ENCODE peak calls at places on chromosomes 12 and 14, in seven cellular contexts. One of them, this sample, is unnamed.
A peak's percentile ranks its signal among the peaks of the same experiment; 100 is the strongest.

GRCh38 chr14:104610749-104611310 is 6.3 kb upstream of the TMEM179 start:
- DNase-seq in esophagus squamous epithelium: no peak
- DNase-seq in adrenal gland: no peak
- DNase-seq in PC-9: no peak
- DNase-seq in AG09319: no peak
- DNase-seq in fibroblast of pulmonary artery: no peak
- DNase-seq in A549: no peak
- DNase-seq in this sample: no peak

GRCh38 chr12:32548691-32549412 is 130.2 kb upstream of the DNM1L start:
- DNase-seq in adrenal gland: peak; percentile 31
- DNase-seq in AG09319: peak; percentile 90
- DNase-seq in fibroblast of pulmonary artery: peak; percentile 63
- DNase-seq in PC-9: no peak
- DNase-seq in A549: no peak
- DNase-seq in esophagus squamous epithelium: no peak
- DNase-seq in this sample: peak; percentile 68

GRCh38 chr14:21526672-21527319 is 650 bp upstream of the SALL2 start:
- DNase-seq in AG09319: no peak
- DNase-seq in PC-9: no peak
- DNase-seq in esophagus squamous epithelium: no peak
- DNase-seq in fibroblast of pulmonary artery: no peak
- DNase-seq in adrenal gland: no peak
- DNase-seq in A549: no peak
- DNase-seq in this sample: no peak

GRCh38 chr12:31629756-31630732 is 29.4 kb upstream of the ETFBKMT start:
- DNase-seq in esophagus squamous epithelium: no peak
- DNase-seq in fibroblast of pulmonary artery: peak; percentile 79
- DNase-seq in adrenal gland: peak; percentile 56
- DNase-seq in A549: no peak
- DNase-seq in PC-9: no peak
- DNase-seq in AG09319: peak; percentile 8
- DNase-seq in this sample: no peak

GRCh38 chr12:89357297-89357730 is 5.0 kb upstream of the DUSP6 start:
- DNase-seq in adrenal gland: no peak
- DNase-seq in A549: no peak
- DNase-seq in PC-9: no peak
- DNase-seq in fibroblast of pulmonary artery: no peak
- DNase-seq in AG09319: no peak
- DNase-seq in esophagus squamous epithelium: no peak
- DNase-seq in this sample: no peak

GRCh38 chr12:110022980-110023633 is 23.9 kb downstream of the ANKRD13A start:
- DNase-seq in esophagus squamous epithelium: no peak
- DNase-seq in AG09319: peak; percentile 49
- DNase-seq in PC-9: no peak
- DNase-seq in A549: no peak
- DNase-seq in adrenal gland: no peak
- DNase-seq in fibroblast of pulmonary artery: peak; percentile 49
- DNase-seq in this sample: peak; percentile 46

GRCh38 chr12:19694627-19695026 is 255.3 kb downstream of the AEBP2 start:
- DNase-seq in PC-9: no peak
- DNase-seq in A549: no peak
- DNase-seq in esophagus squamous epithelium: no peak
- DNase-seq in adrenal gland: no peak
- DNase-seq in AG09319: no peak
- DNase-seq in fibroblast of pulmonary artery: peak; percentile 78
- DNase-seq in this sample: no peak

GRCh38 chr14:99188721-99189120 is 83.3 kb downstream of the BCL11B start:
- DNase-seq in A549: no peak
- DNase-seq in AG09319: no peak
- DNase-seq in esophagus squamous epithelium: no peak
- DNase-seq in fibroblast of pulmonary artery: no peak
- DNase-seq in adrenal gland: no peak
- DNase-seq in PC-9: no peak
- DNase-seq in this sample: no peak

GRCh38 chr12:18320036-18320617 is 58.8 kb downstream of the PIK3C2G start:
- DNase-seq in esophagus squamous epithelium: no peak
- DNase-seq in A549: peak; percentile 25
- DNase-seq in AG09319: peak; percentile 23
- DNase-seq in fibroblast of pulmonary artery: peak; percentile 92
- DNase-seq in PC-9: peak; percentile 50
- DNase-seq in adrenal gland: no peak
- DNase-seq in this sample: peak; percentile 79

GRCh38 chr14:68598621-68599447 is 194.0 kb downstream of the ZFP36L1 start:
- DNase-seq in fibroblast of pulmonary artery: peak; percentile 98
- DNase-seq in A549: peak; percentile 92
- DNase-seq in PC-9: peak; percentile 51
- DNase-seq in adrenal gland: peak; percentile 46
- DNase-seq in AG09319: peak; percentile 64
- DNase-seq in esophagus squamous epithelium: no peak
- DNase-seq in this sample: peak; percentile 60

GRCh38 chr14:91303091-91303923 is 58.8 kb upstream of the GPR68 start:
- DNase-seq in AG09319: no peak
- DNase-seq in esophagus squamous epithelium: no peak
- DNase-seq in adrenal gland: no peak
- DNase-seq in A549: peak; percentile 46
- DNase-seq in fibroblast of pulmonary artery: peak; percentile 41
- DNase-seq in PC-9: no peak
- DNase-seq in this sample: no peak

GRCh38 chr12:94326727-94327126 is 132.9 kb downstream of the CEP83 start:
- DNase-seq in A549: no peak
- DNase-seq in esophagus squamous epithelium: no peak
- DNase-seq in adrenal gland: no peak
- DNase-seq in PC-9: no peak
- DNase-seq in AG09319: peak; percentile 0
- DNase-seq in fibroblast of pulmonary artery: peak; percentile 78
- DNase-seq in this sample: peak; percentile 95

GRCh38 chr12:94327819-94328218 is 131.8 kb downstream of the CEP83 start:
- DNase-seq in A549: no peak
- DNase-seq in esophagus squamous epithelium: no peak
- DNase-seq in PC-9: no peak
- DNase-seq in fibroblast of pulmonary artery: peak; percentile 28
- DNase-seq in adrenal gland: no peak
- DNase-seq in AG09319: no peak
- DNase-seq in this sample: no peak

GRCh38 chr12:94326234-94326633 is 133.4 kb downstream of the CEP83 start:
- DNase-seq in adrenal gland: no peak
- DNase-seq in PC-9: no peak
- DNase-seq in fibroblast of pulmonary artery: no peak
- DNase-seq in AG09319: no peak
- DNase-seq in esophagus squamous epithelium: no peak
- DNase-seq in A549: no peak
- DNase-seq in this sample: no peak

GRCh38 chr12:94329366-94329765 is 130.3 kb downstream of the CEP83 start:
- DNase-seq in AG09319: no peak
- DNase-seq in esophagus squamous epithelium: no peak
- DNase-seq in PC-9: no peak
- DNase-seq in fibroblast of pulmonary artery: no peak
- DNase-seq in adrenal gland: no peak
- DNase-seq in A549: no peak
- DNase-seq in this sample: no peak
- TF ChIP-seq CTCF in AG09319: no peak
- TF ChIP-seq CTCF in esophagus squamous epithelium: no peak
- TF ChIP-seq CTCF in PC-9: no peak
- TF ChIP-seq CTCF in fibroblast of pulmonary artery: peak; percentile 8
- TF ChIP-seq CTCF in adrenal gland: peak; percentile 32
- TF ChIP-seq CTCF in A549: peak; percentile 19
- TF ChIP-seq CTCF in this sample: peak; percentile 42

DNA sequence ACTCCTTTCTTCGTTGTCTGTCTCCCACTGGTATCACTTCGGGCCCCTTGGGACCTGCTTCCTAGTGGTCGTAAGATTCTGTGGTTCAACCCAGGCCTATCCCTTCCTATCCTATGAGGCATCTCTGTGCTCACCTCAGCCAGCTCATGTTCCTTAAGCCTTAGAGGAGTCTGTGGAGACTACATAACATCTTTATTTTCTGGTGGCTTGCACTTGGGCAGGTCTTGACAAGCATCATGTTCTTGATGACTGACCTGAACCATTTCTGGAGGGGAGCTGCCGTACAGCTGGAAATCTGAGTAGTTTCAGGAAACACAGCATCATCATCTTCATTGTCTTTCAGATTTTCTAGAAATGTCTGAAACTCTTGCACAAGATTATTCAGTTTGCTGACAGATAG is 69.3 kb downstream of the PPFIBP1 start:
- DNase-seq in AG09319: no peak
- DNase-seq in fibroblast of pulmonary artery: no peak
- DNase-seq in A549: no peak
- DNase-seq in PC-9: no peak
- DNase-seq in adrenal gland: no peak
- DNase-seq in esophagus squamous epithelium: no peak
- DNase-seq in this sample: no peak
- TF ChIP-seq CTCF in AG09319: no peak
- TF ChIP-seq CTCF in fibroblast of pulmonary artery: no peak
- TF ChIP-seq CTCF in A549: no peak
- TF ChIP-seq CTCF in PC-9: no peak
- TF ChIP-seq CTCF in adrenal gland: no peak
- TF ChIP-seq CTCF in esophagus squamous epithelium: no peak
- TF ChIP-seq CTCF in this sample: no peak

GRCh38 chr12:123601602-123602489 is at the start of gene DDX55:
- DNase-seq in adrenal gland: peak; percentile 80
- DNase-seq in PC-9: peak; percentile 79
- DNase-seq in esophagus squamous epithelium: no peak
- DNase-seq in fibroblast of pulmonary artery: peak; percentile 84
- DNase-seq in A549: peak; percentile 81
- DNase-seq in AG09319: peak; percentile 47
- DNase-seq in this sample: peak; percentile 77
- TF ChIP-seq CTCF in adrenal gland: peak; percentile 72
- TF ChIP-seq CTCF in PC-9: peak; percentile 61
- TF ChIP-seq CTCF in esophagus squamous epithelium: peak; percentile 34
- TF ChIP-seq CTCF in fibroblast of pulmonary artery: peak; percentile 28
- TF ChIP-seq CTCF in A549: peak; percentile 52
- TF ChIP-seq CTCF in AG09319: peak; percentile 40
- TF ChIP-seq CTCF in this sample: peak; percentile 56

DNA sequence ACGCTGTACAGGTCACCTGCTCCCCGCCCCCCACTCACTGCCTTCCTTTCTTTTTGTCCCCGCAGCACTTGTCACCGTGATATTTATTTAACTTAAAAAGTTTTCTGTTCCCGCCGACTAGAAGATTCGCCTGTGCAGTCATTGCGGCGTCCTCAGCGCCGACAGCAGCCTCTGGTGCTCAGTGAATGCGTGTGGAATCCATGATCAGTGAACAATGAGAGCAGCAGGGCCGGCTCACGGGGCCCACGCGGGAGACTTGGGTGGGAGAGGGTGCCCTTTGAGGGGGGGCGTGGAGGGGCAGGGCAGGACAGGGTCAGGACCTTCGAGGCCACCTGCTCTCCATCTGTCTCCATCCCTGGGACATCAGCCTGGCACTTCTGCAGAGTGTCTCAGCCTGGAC is 24.5 kb downstream of the BEGAIN start:
- DNase-seq in esophagus squamous epithelium: no peak
- DNase-seq in PC-9: no peak
- DNase-seq in adrenal gland: no peak
- DNase-seq in fibroblast of pulmonary artery: no peak
- DNase-seq in A549: no peak
- DNase-seq in AG09319: no peak
- DNase-seq in this sample: no peak
- TF ChIP-seq CTCF in esophagus squamous epithelium: no peak
- TF ChIP-seq CTCF in PC-9: no peak
- TF ChIP-seq CTCF in adrenal gland: no peak
- TF ChIP-seq CTCF in fibroblast of pulmonary artery: no peak
- TF ChIP-seq CTCF in A549: no peak
- TF ChIP-seq CTCF in AG09319: no peak
- TF ChIP-seq CTCF in this sample: no peak

GRCh38 chr12:10279937-10280336 is 27.7 kb upstream of the KLRD1 start:
- DNase-seq in AG09319: no peak
- DNase-seq in esophagus squamous epithelium: no peak
- DNase-seq in fibroblast of pulmonary artery: no peak
- DNase-seq in PC-9: no peak
- DNase-seq in adrenal gland: no peak
- DNase-seq in A549: no peak
- DNase-seq in this sample: no peak

GRCh38 chr12:10283028-10283427 is 24.6 kb upstream of the KLRD1 start:
- DNase-seq in fibroblast of pulmonary artery: no peak
- DNase-seq in AG09319: no peak
- DNase-seq in PC-9: no peak
- DNase-seq in A549: no peak
- DNase-seq in esophagus squamous epithelium: no peak
- DNase-seq in adrenal gland: no peak
- DNase-seq in this sample: no peak

GRCh38 chr12:10272466-10272865 is 35.2 kb upstream of the KLRD1 start:
- DNase-seq in PC-9: no peak
- DNase-seq in fibroblast of pulmonary artery: no peak
- DNase-seq in A549: no peak
- DNase-seq in adrenal gland: no peak
- DNase-seq in AG09319: no peak
- DNase-seq in esophagus squamous epithelium: no peak
- DNase-seq in this sample: no peak

GRCh38 chr12:10276774-10277173 is 30.9 kb upstream of the KLRD1 start:
- DNase-seq in A549: no peak
- DNase-seq in esophagus squamous epithelium: no peak
- DNase-seq in AG09319: no peak
- DNase-seq in PC-9: no peak
- DNase-seq in adrenal gland: no peak
- DNase-seq in fibroblast of pulmonary artery: no peak
- DNase-seq in this sample: no peak

GRCh38 chr12:10278104-10278503 is 29.6 kb upstream of the KLRD1 start:
- DNase-seq in A549: no peak
- DNase-seq in esophagus squamous epithelium: no peak
- DNase-seq in fibroblast of pulmonary artery: no peak
- DNase-seq in PC-9: no peak
- DNase-seq in AG09319: no peak
- DNase-seq in adrenal gland: no peak
- DNase-seq in this sample: no peak
- TF ChIP-seq CTCF in A549: no peak
- TF ChIP-seq CTCF in esophagus squamous epithelium: no peak
- TF ChIP-seq CTCF in fibroblast of pulmonary artery: no peak
- TF ChIP-seq CTCF in PC-9: no peak
- TF ChIP-seq CTCF in AG09319: no peak
- TF ChIP-seq CTCF in adrenal gland: no peak
- TF ChIP-seq CTCF in this sample: no peak

GRCh38 chr14:106308839-106309389 is 782.5 kb downstream of the TMEM121 start:
- DNase-seq in A549: no peak
- DNase-seq in PC-9: no peak
- DNase-seq in adrenal gland: no peak
- DNase-seq in fibroblast of pulmonary artery: no peak
- DNase-seq in esophagus squamous epithelium: no peak
- DNase-seq in AG09319: no peak
- DNase-seq in this sample: no peak
- TF ChIP-seq CTCF in A549: peak; percentile 44
- TF ChIP-seq CTCF in PC-9: peak; percentile 74
- TF ChIP-seq CTCF in adrenal gland: peak; percentile 35
- TF ChIP-seq CTCF in fibroblast of pulmonary artery: peak; percentile 12
- TF ChIP-seq CTCF in esophagus squamous epithelium: peak; percentile 34
- TF ChIP-seq CTCF in AG09319: no peak
- TF ChIP-seq CTCF in this sample: peak; percentile 68

GRCh38 chr12:107992870-107993451 is 136.1 kb upstream of the WSCD2 start:
- DNase-seq in A549: peak; percentile 27
- DNase-seq in fibroblast of pulmonary artery: peak; percentile 38
- DNase-seq in PC-9: no peak
- DNase-seq in esophagus squamous epithelium: no peak
- DNase-seq in adrenal gland: peak; percentile 14
- DNase-seq in AG09319: no peak
- DNase-seq in this sample: no peak
- TF ChIP-seq CTCF in A549: peak; percentile 20
- TF ChIP-seq CTCF in fibroblast of pulmonary artery: peak; percentile 45
- TF ChIP-seq CTCF in PC-9: peak; percentile 49
- TF ChIP-seq CTCF in esophagus squamous epithelium: peak; percentile 28
- TF ChIP-seq CTCF in adrenal gland: peak; percentile 51
- TF ChIP-seq CTCF in AG09319: peak; percentile 29
- TF ChIP-seq CTCF in this sample: peak; percentile 10

DNA sequence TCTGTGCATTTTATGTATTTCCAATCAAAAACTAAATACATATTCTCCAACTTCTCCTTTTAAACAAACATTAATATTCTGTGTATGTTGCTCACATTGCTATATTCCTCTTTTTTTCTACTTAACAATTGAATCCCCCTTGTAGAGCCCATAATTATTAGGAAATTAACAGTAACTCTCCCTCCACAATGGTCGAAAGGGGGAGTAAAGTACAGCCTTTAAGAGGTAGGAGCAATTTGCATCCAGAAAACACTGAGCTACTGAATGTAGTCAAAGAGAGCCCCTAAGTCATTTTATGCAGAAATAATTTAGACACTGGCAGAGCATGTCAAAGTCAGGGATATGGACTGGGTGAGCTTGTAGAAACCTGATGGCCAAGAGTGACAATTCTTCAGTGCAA is 57.2 kb upstream of the SCN8A start:
- DNase-seq in A549: no peak
- DNase-seq in esophagus squamous epithelium: no peak
- DNase-seq in fibroblast of pulmonary artery: peak; percentile 42
- DNase-seq in adrenal gland: no peak
- DNase-seq in AG09319: no peak
- DNase-seq in PC-9: no peak
- DNase-seq in this sample: no peak
- TF ChIP-seq CTCF in A549: peak; percentile 29
- TF ChIP-seq CTCF in esophagus squamous epithelium: no peak
- TF ChIP-seq CTCF in fibroblast of pulmonary artery: peak; percentile 28
- TF ChIP-seq CTCF in adrenal gland: no peak
- TF ChIP-seq CTCF in AG09319: peak; percentile 36
- TF ChIP-seq CTCF in PC-9: no peak
- TF ChIP-seq CTCF in this sample: peak; percentile 51